ENCODE peak calls at places on chromosomes 7 and 10, in five cellular contexts. A is effector CD4-positive, alpha-beta T cell; I is neural progenitor cell; Q is activated effector memory CD4-positive, alpha-beta T cell treated with Interleukin-2 at 50 U/mL for 16 hours; T is lower leg skin. L is an unnamed sample.
A peak's percentile ranks its signal among the peaks of the same experiment; 100 is the strongest.

GRCh38 chr7:99679400-99680191 is at the start of gene CYP3A5:
- DNase-seq in I (no peak), Q (no peak), T (no peak), A (no peak), L (peak; percentile 56)

GRCh38 chr10:31749981-31750850 is 178.4 kb downstream of the ARHGAP12 start:
- DNase-seq in I (peak; percentile 22), Q (no peak), A (no peak), T (peak; percentile 91), L (no peak)

GRCh38 chr7:2594599-2594998 is 35.8 kb downstream of the IQCE start:
- DNase-seq in Q (no peak), A (no peak), T (no peak), I (no peak), L (no peak)

GRCh38 chr7:131302876-131303707 is 24.6 kb upstream of the MKLN1 start:
- DNase-seq in Q (peak; percentile 14), I (peak; percentile 25), T (no peak), A (no peak), L (no peak)

GRCh38 chr7:48299580-48300169 is 128.4 kb downstream of the ABCA13 start:
- DNase-seq in A (no peak), I (peak; percentile 77), T (no peak), Q (no peak), L (no peak)

GRCh38 chr10:124224331-124225028 is 131.1 kb upstream of the CHST15 start:
- DNase-seq in T (peak; percentile 74), I (no peak), Q (no peak), A (no peak), L (no peak)

GRCh38 chr10:128952856-128953255 is 514.2 kb upstream of the MGMT start:
- DNase-seq in I (no peak), Q (no peak), T (no peak), A (no peak), L (no peak)

GRCh38 chr10:31606841-31607240 is 287.8 kb downstream of the ZEB1 start:
- DNase-seq in T (no peak), I (no peak), A (no peak), Q (no peak), L (no peak)

GRCh38 chr7:92489634-92490033 is 11.9 kb upstream of the ERVW-1 start:
- DNase-seq in A (no peak), Q (no peak), T (no peak), I (no peak), L (peak; percentile 46)

GRCh38 chr7:100556541-100556940 is 17.2 kb downstream of the SAP25 start:
- DNase-seq in Q (no peak), I (no peak), T (no peak), A (no peak), L (no peak)

GRCh38 chr7:45573636-45574470 is at the start of gene ADCY1:
- DNase-seq in I (peak; percentile 83), A (no peak), T (no peak), Q (no peak), L (no peak)

GRCh38 chr10:95352684-95353083 is 61.9 kb upstream of the PDLIM1 start:
- DNase-seq in T (no peak), Q (no peak), I (no peak), A (no peak), L (no peak)

GRCh38 chr10:121886997-121887622 is 40.7 kb downstream of the ATE1 start:
- DNase-seq in Q (peak; percentile 5), A (no peak), T (peak; percentile 87), I (peak; percentile 82), L (peak; percentile 19)

GRCh38 chr7:54904130-54904529 is 114.7 kb upstream of the EGFR start:
- DNase-seq in A (no peak), I (no peak), Q (no peak), T (no peak), L (peak; percentile 32)

GRCh38 chr10:60733189-60733815 is 45.0 kb upstream of the CDK1 start:
- DNase-seq in A (peak; percentile 33), Q (peak; percentile 43), T (peak; percentile 85), I (peak; percentile 74), L (no peak)

GRCh38 chr10:125844673-125845300 is 21.4 kb downstream of the BCCIP start:
- DNase-seq in T (no peak), A (no peak), I (no peak), Q (no peak), L (no peak)

GRCh38 chr10:2813277-2813676 is 254.1 kb upstream of the PFKP start:
- DNase-seq in Q (no peak), A (no peak), I (no peak), T (no peak), L (no peak)

GRCh38 chr10:96614515-96614914 is 27.7 kb upstream of the TM9SF3 start:
- DNase-seq in T (no peak), A (no peak), I (no peak), Q (no peak), L (no peak)